ENCODE peak calls at places on chromosomes 12 and 14, in eight cellular contexts. V is fibroblast of the aortic adventitia; H is naive thymus-derived CD4-positive, alpha-beta T cell; S is cardiac fibroblast; Q is endothelial cell of umbilical vein; U is Peyer's patch; Z is kidney; J is astrocyte of the cerebellum. B is an unnamed sample.

GRCh38 chr14:99647407-99647806 is 2.5 kb downstream of the HHIPL1 start:
- DNase-seq in V (peak), H (no peak), S (no peak), Q (no peak), U (no peak), Z (no peak), J (no peak), B (no peak)

GRCh38 chr12:120194226-120194533 is 335 bp downstream of the GCN1 start:
- DNase-seq in V (no peak), H (no peak), S (no peak), Q (peak), U (no peak), Z (no peak), J (no peak), B (no peak)

GRCh38 chr14:57846631-57847030 is 19.3 kb downstream of the SLC35F4 start:
- DNase-seq in V (peak), H (no peak), S (peak), Q (no peak), U (no peak), Z (no peak), J (no peak), B (no peak)

GRCh38 chr12:94710933-94711332 is 60.6 kb upstream of the TMCC3 start:
- DNase-seq in V (no peak), H (peak), S (no peak), Q (peak), U (peak), Z (no peak), J (no peak), B (no peak)

GRCh38 chr14:99562848-99563748 is 40.9 kb downstream of the CCDC85C start:
- DNase-seq in V (peak), H (no peak), S (peak), Q (peak), U (peak), Z (peak), J (peak), B (peak)

GRCh38 chr12:74514098-74514872 is 23.4 kb upstream of the ATXN7L3B start:
- DNase-seq in V (no peak), H (no peak), S (no peak), Q (no peak), U (no peak), Z (peak), J (no peak), B (no peak)

GRCh38 chr14:64541261-64541970 is 875 bp downstream of the HSPA2 start:
- DNase-seq in V (no peak), H (peak), S (no peak), Q (peak), U (no peak), Z (peak), J (no peak), B (no peak)

GRCh38 chr14:64704145-64704742 is at the start of gene PLEKHG3:
- DNase-seq in V (peak), H (no peak), S (peak), Q (peak), U (no peak), Z (peak), J (no peak), B (peak)

GRCh38 chr14:66383771-66384170 is 102.4 kb upstream of the CCDC196 start:
- DNase-seq in V (no peak), H (no peak), S (no peak), Q (no peak), U (no peak), Z (no peak), J (no peak), B (no peak)

GRCh38 chr14:77985235-77985634 is 184.9 kb upstream of the NRXN3 start:
- DNase-seq in V (peak), H (no peak), S (peak), Q (no peak), U (no peak), Z (no peak), J (peak), B (no peak)

GRCh38 chr14:77681196-77682157 is 26.3 kb downstream of the ALKBH1 start:
- DNase-seq in V (peak), H (no peak), S (peak), Q (no peak), U (no peak), Z (no peak), J (peak), B (peak)

GRCh38 chr14:74933925-74934435 is 10.9 kb upstream of the RPS6KL1 start:
- DNase-seq in V (no peak), H (no peak), S (no peak), Q (peak), U (no peak), Z (no peak), J (no peak), B (no peak)

GRCh38 chr12:6697584-6698351 is 2.8 kb downstream of the PIANP start:
- DNase-seq in V (peak), H (no peak), S (peak), Q (peak), U (no peak), Z (peak), J (peak), B (peak)

GRCh38 chr12:120399531-120399930 is 30.6 kb upstream of the MSI1 start:
- DNase-seq in V (peak), H (no peak), S (peak), Q (no peak), U (no peak), Z (no peak), J (peak), B (no peak)

GRCh38 chr12:15130521-15130920 is 90.7 kb downstream of the RERG start:
- DNase-seq in V (peak), H (no peak), S (no peak), Q (no peak), U (no peak), Z (no peak), J (no peak), B (no peak)

GRCh38 chr12:62840311-62840710 is 94.6 kb downstream of the PPM1H start:
- DNase-seq in V (no peak), H (no peak), S (no peak), Q (no peak), U (no peak), Z (no peak), J (no peak), B (no peak)

GRCh38 chr14:30855345-30856037 is 18.9 kb upstream of the COCH start:
- DNase-seq in V (no peak), H (no peak), S (no peak), Q (no peak), U (no peak), Z (no peak), J (no peak), B (no peak)

GRCh38 chr14:91286530-91286937 is 42.0 kb upstream of the GPR68 start:
- DNase-seq in V (peak), H (peak), S (peak), Q (peak), U (peak), Z (peak), J (peak), B (peak)

GRCh38 chr12:68267892-68268396 is 14.5 kb upstream of the IL22 start:
- DNase-seq in V (peak), H (no peak), S (peak), Q (no peak), U (no peak), Z (no peak), J (peak), B (no peak)

GRCh38 chr12:125061229-125061628 is 4.0 kb upstream of the AACS start:
- DNase-seq in V (no peak), H (no peak), S (no peak), Q (no peak), U (no peak), Z (no peak), J (no peak), B (no peak)

GRCh38 chr12:1594045-1594294 is 411 bp downstream of the FBXL14 start:
- DNase-seq in V (no peak), H (no peak), S (peak), Q (no peak), U (peak), Z (peak), J (no peak), B (peak)

GRCh38 chr14:33646692-33647260 is 304.1 kb downstream of the EGLN3 start:
- DNase-seq in V (peak), H (no peak), S (peak), Q (peak), U (no peak), Z (no peak), J (no peak), B (no peak)

GRCh38 chr12:4538207-4539160 is at the start of gene RAD51AP1:
- DNase-seq in V (peak), H (peak), S (peak), Q (peak), U (peak), Z (peak), J (peak), B (peak)

GRCh38 chr12:111409403-111410228 is 3.9 kb downstream of the SH2B3 start:
- DNase-seq in V (peak), H (no peak), S (peak), Q (peak), U (peak), Z (peak), J (no peak), B (no peak)

GRCh38 chr12:44502681-44503080 is 373.4 kb downstream of the NELL2 start:
- DNase-seq in V (no peak), H (no peak), S (no peak), Q (no peak), U (no peak), Z (peak), J (no peak), B (no peak)

GRCh38 chr12:77493311-77493710 is 337.4 kb upstream of the NAV3 start:
- DNase-seq in V (peak), H (no peak), S (no peak), Q (no peak), U (no peak), Z (no peak), J (no peak), B (no peak)

GRCh38 chr12:6192604-6193380 is 7.4 kb upstream of the CD9 start:
- DNase-seq in V (no peak), H (no peak), S (no peak), Q (no peak), U (no peak), Z (no peak), J (no peak), B (no peak)

GRCh38 chr14:46580941-46581671 is 70.5 kb downstream of the RPL10L start:
- DNase-seq in V (no peak), H (no peak), S (peak), Q (peak), U (no peak), Z (no peak), J (peak), B (no peak)

GRCh38 chr14:34629344-34629656 is 648 bp downstream of the SNX6 start:
- DNase-seq in V (no peak), H (no peak), S (no peak), Q (no peak), U (no peak), Z (no peak), J (no peak), B (no peak)

GRCh38 chr12:57632898-57633825 is at the start of gene B4GALNT1:
- DNase-seq in V (peak), H (peak), S (peak), Q (peak), U (peak), Z (peak), J (no peak), B (peak)

GRCh38 chr14:25009891-25010290 is 40.1 kb downstream of the STXBP6 start:
- DNase-seq in V (peak), H (no peak), S (peak), Q (no peak), U (no peak), Z (no peak), J (no peak), B (no peak)

GRCh38 chr14:36518031-36518585 is 1.9 kb downstream of the NKX2-1 start:
- DNase-seq in V (no peak), H (no peak), S (no peak), Q (no peak), U (no peak), Z (peak), J (no peak), B (no peak)

GRCh38 chr12:38838211-38838850 is 67.1 kb downstream of the CPNE8 start:
- DNase-seq in V (no peak), H (no peak), S (no peak), Q (no peak), U (no peak), Z (no peak), J (no peak), B (no peak)

GRCh38 chr12:89863332-89863938 is 154.8 kb upstream of the ATP2B1 start:
- DNase-seq in V (no peak), H (peak), S (no peak), Q (no peak), U (peak), Z (no peak), J (no peak), B (no peak)

GRCh38 chr14:93032301-93032929 is 83.3 kb downstream of the ITPK1 start:
- DNase-seq in V (peak), H (no peak), S (peak), Q (no peak), U (no peak), Z (peak), J (no peak), B (no peak)

GRCh38 chr12:101783150-101783549 is 43.9 kb upstream of the SYCP3 start:
- DNase-seq in V (no peak), H (no peak), S (no peak), Q (no peak), U (no peak), Z (no peak), J (no peak), B (no peak)

GRCh38 chr14:79564371-79564770 is 646.9 kb downstream of the DIO2 start:
- DNase-seq in V (peak), H (no peak), S (no peak), Q (no peak), U (no peak), Z (no peak), J (no peak), B (no peak)

GRCh38 chr12:2631613-2632350 is 163.0 kb upstream of the FKBP4 start:
- DNase-seq in V (no peak), H (no peak), S (no peak), Q (no peak), U (no peak), Z (no peak), J (no peak), B (no peak)
- H3K4me3 ChIP-seq in V (no peak), H (no peak), S (no peak), Q (no peak), U (no peak), Z (no peak), J (no peak), B (no peak)

GRCh38 chr14:81319314-81319713 is 80.8 kb downstream of the STON2 start:
- DNase-seq in V (no peak), H (no peak), S (no peak), Q (no peak), U (no peak), Z (no peak), J (no peak), B (no peak)
- H3K4me3 ChIP-seq in V (no peak), H (no peak), S (no peak), Q (no peak), U (no peak), Z (no peak), J (no peak), B (no peak)

GRCh38 chr14:60253649-60254048 is 4.6 kb downstream of the PPM1A start:
- DNase-seq in V (no peak), H (no peak), S (no peak), Q (no peak), U (no peak), Z (no peak), J (no peak), B (no peak)

GRCh38 chr14:60252630-60253029 is 3.6 kb downstream of the PPM1A start:
- DNase-seq in V (no peak), H (no peak), S (no peak), Q (no peak), U (no peak), Z (no peak), J (no peak), B (no peak)

GRCh38 chr14:60249321-60250251 is 565 bp downstream of the PPM1A start:
- DNase-seq in V (peak), H (peak), S (peak), Q (peak), U (peak), Z (peak), J (no peak), B (peak)

GRCh38 chr14:60250318-60251035 is 1.5 kb downstream of the PPM1A start:
- DNase-seq in V (peak), H (no peak), S (peak), Q (no peak), U (no peak), Z (no peak), J (no peak), B (no peak)

DNA sequence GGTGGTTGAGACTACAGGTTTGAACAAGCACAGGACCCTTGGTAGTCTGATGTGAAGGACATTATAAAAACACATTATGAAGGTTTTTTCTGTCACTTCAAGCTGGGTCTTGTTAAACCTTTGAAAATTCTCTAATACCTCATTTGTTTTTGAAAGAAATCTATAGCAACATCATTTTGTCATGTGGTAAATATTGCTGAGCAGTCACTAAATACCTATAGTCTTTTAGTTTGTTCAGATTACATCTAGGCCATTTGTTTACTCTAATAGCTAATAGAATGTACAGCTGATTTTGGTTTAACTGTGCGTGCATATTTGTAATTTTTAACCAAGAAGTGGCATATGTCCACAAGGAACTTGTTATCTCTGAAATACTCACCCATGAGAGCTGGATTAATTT is 2.9 kb downstream of the PPM1A start:
- DNase-seq in V (no peak), H (no peak), S (no peak), Q (no peak), U (no peak), Z (no peak), J (no peak), B (no peak)
- H3K4me3 ChIP-seq in V (peak), H (no peak), S (no peak), Q (no peak), U (no peak), Z (peak), J (no peak), B (peak)

GRCh38 chr14:22885975-22886374 is 3.0 kb downstream of the REM2 start:
- DNase-seq in V (no peak), H (no peak), S (no peak), Q (no peak), U (no peak), Z (no peak), J (no peak), B (no peak)
- H3K4me3 ChIP-seq in V (no peak), H (peak), S (no peak), Q (no peak), U (no peak), Z (peak), J (peak), B (peak)

GRCh38 chr14:105088812-105089745 is 23.8 kb upstream of the GPR132 start:
- DNase-seq in V (peak), H (no peak), S (no peak), Q (no peak), U (peak), Z (peak), J (no peak), B (peak)
- H3K4me3 ChIP-seq in V (no peak), H (no peak), S (no peak), Q (no peak), U (no peak), Z (no peak), J (no peak), B (no peak)

B was measured in stomach.